ENCODE peak calls at places on chromosome 12, in six cellular contexts. X is lower lobe of right lung, E is cardiac fibroblast, D is osteoblast, O is fibroblast of pulmonary artery, N is stomach. H is an unnamed sample.

GRCh38 chr12:57803317-57803893 is 15.1 kb downstream of the AVIL start:
- DNase-seq in X (no peak), D (peak), O (peak), E (peak), N (peak), H (peak)

GRCh38 chr12:4270016-4270669 is 3.4 kb upstream of the CCND2 start:
- DNase-seq in O (no peak), D (no peak), N (no peak), X (no peak), E (no peak), H (peak)

GRCh38 chr12:13187399-13187798 is 9.1 kb upstream of the EMP1 start:
- DNase-seq in O (no peak), N (no peak), D (peak), X (no peak), E (peak), H (peak)

GRCh38 chr12:105267711-105268110 is 31.7 kb upstream of the APPL2 start:
- DNase-seq in N (no peak), X (no peak), D (no peak), O (no peak), E (no peak), H (no peak)

GRCh38 chr12:57139796-57140649 is 7.4 kb downstream of the LRP1-AS start:
- DNase-seq in O (no peak), N (no peak), D (peak), X (no peak), E (peak), H (no peak)

GRCh38 chr12:10689146-10689545 is 15.3 kb upstream of the STYK1 start:
- DNase-seq in N (no peak), O (no peak), D (no peak), X (no peak), E (no peak), H (no peak)

GRCh38 chr12:108414021-108414420 is 74.9 kb upstream of the CMKLR1 start:
- DNase-seq in D (no peak), O (no peak), X (no peak), N (no peak), E (no peak), H (peak)

GRCh38 chr12:95859344-95859816 is 628 bp downstream of the SNRPF start:
- DNase-seq in D (peak), N (no peak), O (peak), E (peak), X (no peak), H (peak)

GRCh38 chr12:23433121-23433520 is 516.3 kb downstream of the SOX5 start:
- DNase-seq in D (no peak), X (no peak), E (no peak), O (no peak), N (no peak), H (no peak)

GRCh38 chr12:108638141-108638823 is 4.6 kb upstream of the SELPLG start:
- DNase-seq in X (peak), N (peak), O (no peak), E (no peak), D (no peak), H (no peak)

GRCh38 chr12:48999371-49000131 is at the start of gene DDN:
- DNase-seq in D (peak), E (peak), N (peak), X (peak), O (no peak), H (peak)

GRCh38 chr12:25313591-25313990 is 62.9 kb upstream of the KRAS start:
- DNase-seq in X (no peak), D (no peak), E (peak), N (no peak), O (no peak), H (no peak)

GRCh38 chr12:121240484-121241202 is 30.7 kb downstream of the P2RX4 start:
- DNase-seq in X (peak), O (peak), E (no peak), N (peak), D (peak), H (no peak)

GRCh38 chr12:128339121-128339520 is 72.2 kb downstream of the TMEM132C start:
- DNase-seq in E (no peak), O (no peak), X (no peak), N (no peak), D (peak), H (no peak)

GRCh38 chr12:105561981-105562726 is 231.7 kb downstream of the C12orf75 start:
- DNase-seq in D (peak), X (no peak), O (peak), E (peak), N (peak), H (peak)

GRCh38 chr12:30026621-30027234 is 243.0 kb upstream of the TMTC1 start:
- DNase-seq in O (peak), E (peak), X (no peak), D (no peak), N (no peak), H (peak)

GRCh38 chr12:120453977-120454376 is 7.7 kb downstream of the GATC start:
- DNase-seq in X (no peak), O (peak), D (peak), E (peak), N (no peak), H (peak)

GRCh38 chr12:43758728-43759563 is at the start of the genes IRAK4 and PUS7L:
- DNase-seq in E (peak), D (peak), N (peak), O (peak), X (peak), H (peak)

GRCh38 chr12:30286345-30286926 is 409.2 kb downstream of the IPO8 start:
- DNase-seq in X (no peak), O (peak), N (no peak), D (peak), E (peak), H (peak)

GRCh38 chr12:68514807-68515411 is 95.8 kb upstream of the RAP1B start:
- DNase-seq in E (no peak), N (no peak), O (no peak), D (no peak), X (no peak), H (no peak)

GRCh38 chr12:63410197-63410596 is 258.1 kb downstream of the DPY19L2 start:
- DNase-seq in O (peak), X (no peak), E (peak), D (no peak), N (no peak), H (no peak)

GRCh38 chr12:3303410-3304136 is 187.4 kb upstream of the PRMT8 start:
- DNase-seq in D (no peak), E (no peak), O (no peak), X (no peak), N (no peak), H (peak)

DNA sequence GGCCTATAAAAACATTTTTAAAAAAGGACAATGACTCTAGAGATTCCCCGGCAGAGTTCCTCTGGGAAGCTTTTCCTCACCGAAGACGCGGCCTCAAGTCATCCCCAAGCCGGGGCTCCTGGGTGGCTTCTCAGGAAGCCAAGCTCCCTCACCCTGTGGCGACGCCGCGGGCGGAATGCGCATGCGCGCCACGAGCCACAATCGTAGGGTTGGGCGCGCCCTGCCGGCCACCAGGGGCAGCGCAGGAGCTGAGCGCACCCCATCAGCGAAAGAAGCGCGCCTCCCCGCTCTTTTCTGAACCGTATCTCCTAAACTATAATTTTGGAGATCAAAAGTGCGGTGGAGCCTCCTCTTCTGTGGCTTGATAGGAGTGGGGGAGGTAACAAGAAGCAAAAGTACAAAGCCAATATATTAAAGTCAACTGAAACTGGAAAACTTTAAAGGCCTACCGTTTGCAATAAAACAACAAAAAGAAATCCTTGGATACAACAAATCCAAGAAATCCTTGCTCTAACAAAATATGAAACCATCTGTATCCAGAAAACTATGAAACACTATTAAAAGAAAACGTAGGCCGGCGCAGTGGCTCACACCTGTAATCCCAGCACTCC is 17.4 kb upstream of the CHFR start:
- DNase-seq in E (peak), N (peak), X (peak), D (peak), O (peak), H (peak)
- TF ChIP-seq CTCF in E (peak), N (peak), X (peak), D (peak), O (peak), H (peak)

DNA sequence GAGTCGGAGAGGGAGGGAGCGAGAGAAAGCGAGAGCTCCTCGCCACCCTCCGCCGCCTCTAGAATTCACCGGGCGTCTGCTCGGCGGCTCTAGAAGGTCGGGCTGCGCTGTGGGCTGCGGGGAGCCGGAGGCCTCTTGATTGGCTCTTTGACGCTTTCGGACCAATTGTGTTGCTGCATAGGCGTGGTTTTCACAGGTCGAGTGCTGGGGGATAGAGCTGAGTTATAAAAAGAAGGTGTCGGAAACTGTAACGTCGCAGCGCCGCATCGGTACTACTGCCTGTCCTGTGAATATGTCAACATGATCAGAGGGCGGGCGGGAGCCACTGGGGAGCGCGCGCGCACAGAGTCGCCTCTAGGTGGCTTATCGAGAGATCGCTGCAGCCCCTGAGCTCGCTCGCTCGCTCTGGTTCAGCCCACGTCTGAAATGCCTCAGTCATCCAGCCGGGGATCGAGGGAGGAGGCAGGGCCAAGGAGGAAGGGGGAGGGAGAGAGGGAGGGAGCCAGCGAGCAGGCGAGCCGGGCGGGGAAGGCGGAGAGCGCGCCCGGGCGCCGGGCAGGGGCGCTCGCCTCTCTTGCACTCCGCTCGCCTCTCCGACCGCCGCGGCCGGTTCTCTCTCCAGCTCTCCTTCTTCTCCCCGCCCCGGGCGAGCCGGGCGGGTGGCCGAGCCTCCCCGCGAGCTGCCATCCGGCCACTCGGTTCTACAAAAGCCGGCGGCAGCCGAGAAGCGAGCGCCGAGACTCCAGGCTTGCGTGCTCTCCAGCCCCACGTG is at the start of gene TBX3:
- DNase-seq in E (peak), D (peak), N (peak), O (peak), X (peak), H (peak)
- H3K4me3 ChIP-seq in E (peak), D (peak), N (peak), O (peak), X (peak), H (peak)

DNA sequence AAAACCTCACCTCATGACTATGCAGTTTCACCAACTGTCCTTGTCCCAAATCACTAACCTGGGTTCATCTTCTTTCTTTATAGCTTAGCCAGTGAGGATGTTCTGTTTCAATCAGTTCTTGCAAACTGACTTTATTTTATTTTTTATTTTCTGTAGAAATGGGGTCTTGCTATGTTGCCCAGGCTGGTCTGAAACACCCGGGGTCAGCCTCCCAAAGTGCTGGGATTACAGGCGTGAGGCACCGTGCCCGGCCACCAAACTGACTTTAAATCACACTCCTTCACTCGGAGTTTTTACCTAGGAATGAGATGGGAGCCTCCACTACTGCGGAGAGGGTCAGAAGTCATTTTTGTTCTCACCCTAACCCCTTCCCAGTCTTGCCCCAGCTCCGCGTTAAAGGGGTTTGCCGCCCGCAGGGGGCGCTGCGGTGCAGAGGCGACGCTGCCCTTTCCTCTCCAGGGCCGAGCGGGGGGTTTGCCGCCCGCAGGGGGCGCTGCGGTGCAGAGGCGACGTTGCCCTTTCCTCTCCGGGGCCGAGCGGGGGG is 7.0 kb upstream of the B4GALNT3 start:
- DNase-seq in X (no peak), N (peak), D (no peak), E (no peak), O (no peak), H (no peak)
- TF ChIP-seq CTCF in X (no peak), N (no peak), D (no peak), E (no peak), O (peak), H (peak)

GRCh38 chr12:101885912-101886561 is 8.7 kb downstream of the DRAM1 start:
- DNase-seq in X (no peak), O (no peak), D (no peak), E (no peak), N (no peak), H (no peak)

GRCh38 chr12:101881228-101881627 is 3.8 kb downstream of the DRAM1 start:
- DNase-seq in O (no peak), X (no peak), E (no peak), N (no peak), D (no peak), H (no peak)

GRCh38 chr12:101880769-101881168 is 3.4 kb downstream of the DRAM1 start:
- DNase-seq in X (no peak), D (no peak), O (no peak), E (no peak), N (no peak), H (no peak)

GRCh38 chr12:101889216-101889752 is 11.9 kb downstream of the DRAM1 start:
- DNase-seq in D (no peak), E (no peak), O (no peak), N (no peak), X (no peak), H (no peak)

GRCh38 chr12:101884174-101884573 is 6.8 kb downstream of the DRAM1 start:
- DNase-seq in N (no peak), O (no peak), E (no peak), D (no peak), X (no peak), H (no peak)
- H3K4me3 ChIP-seq in N (no peak), O (no peak), E (no peak), D (no peak), X (no peak), H (no peak)

DNA sequence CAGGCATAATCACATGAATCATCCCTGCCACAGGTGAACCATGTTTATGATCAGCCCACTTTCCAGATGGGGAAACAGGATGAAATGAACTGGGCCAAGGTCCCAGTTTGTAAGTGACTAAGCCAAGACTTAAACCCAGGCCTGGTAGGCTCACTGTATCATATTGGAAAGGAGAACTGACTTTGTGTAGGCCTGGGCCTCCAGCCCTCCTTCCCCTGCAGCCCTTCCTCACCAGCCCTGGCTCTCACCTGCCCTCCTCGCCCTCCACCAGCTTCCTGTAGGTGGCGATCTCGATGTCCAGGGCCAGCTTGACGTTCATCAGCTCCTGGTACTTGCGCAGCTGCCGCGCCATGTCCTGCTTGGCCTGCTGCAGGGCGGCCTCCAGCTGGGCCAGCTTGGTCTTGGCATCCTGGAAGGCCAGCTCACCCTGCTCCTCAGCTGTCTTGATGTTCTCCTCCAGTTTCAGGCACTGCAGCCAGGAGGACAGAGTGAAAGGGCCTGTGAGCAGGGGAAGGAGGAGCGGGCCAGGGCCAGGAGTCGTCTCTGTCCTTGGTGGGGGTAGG is 19.8 kb downstream of the KRT80 start:
- DNase-seq in E (peak), N (peak), O (no peak), D (peak), X (peak), H (peak)
- TF ChIP-seq CTCF in E (peak), N (peak), O (peak), D (peak), X (peak), H (peak)

DNA sequence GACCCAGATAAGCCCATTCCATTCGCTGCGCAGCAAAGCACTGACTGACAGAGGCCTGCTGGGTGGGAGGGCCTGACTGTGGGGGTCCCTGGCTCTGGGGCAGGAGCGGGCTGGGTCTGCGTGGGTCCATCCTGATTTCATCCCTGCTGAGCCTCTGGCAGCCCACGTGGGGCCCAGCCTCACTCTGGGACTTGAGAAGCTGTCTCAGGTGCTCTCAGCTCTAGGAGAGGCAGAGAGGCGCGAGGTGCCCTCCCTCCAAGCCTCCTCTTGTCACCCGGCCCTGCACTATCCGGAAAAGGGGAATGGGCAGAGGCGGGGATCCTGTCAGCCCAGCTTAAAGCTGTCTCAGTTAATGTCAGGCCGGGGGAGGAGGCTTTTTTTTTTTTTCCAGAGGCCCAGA is 907 bp downstream of the ABCB9 start:
- DNase-seq in D (peak), N (no peak), O (no peak), E (no peak), X (no peak), H (no peak)
- H3K4me3 ChIP-seq in D (peak), N (peak), O (peak), E (peak), X (peak), H (peak)

GRCh38 chr12:124433147-124433874 is 134.1 kb downstream of the NCOR2 start:
- DNase-seq in N (peak), D (no peak), E (no peak), X (no peak), O (no peak), H (no peak)
- TF ChIP-seq CTCF in N (no peak), D (no peak), E (no peak), X (no peak), O (no peak), H (no peak)

GRCh38 chr12:5665615-5666014 is 233.7 kb downstream of the NTF3 start:
- DNase-seq in X (no peak), E (no peak), N (no peak), D (no peak), O (no peak), H (no peak)
- H3K4me3 ChIP-seq in X (no peak), E (no peak), N (no peak), D (no peak), O (no peak), H (no peak)

H was measured in epithelial cell of esophagus.